ENCODE peak calls at places on chromosomes 1 and 21, in five cellular contexts. Z is activated naive CD4-positive, alpha-beta T cell treated with anti-CD3 and anti-CD28 coated beads, Interleukin-2, amount 10 ng/mL, durations not matched to agents 7 days and 5 days; T is islet precursor cell; U is A549; Q is progenitor cell of endocrine pancreas. X is an unnamed sample.
A peak's percentile ranks its signal among the peaks of the same experiment; 100 is the strongest.

GRCh38 chr21:31326478-31327247 is 17.4 kb downstream of the TIAM1 start:
- DNase-seq in T (no peak), U (no peak), Z (peak; percentile 61), Q (no peak), X (no peak)

GRCh38 chr1:110620250-110620615 is 14.1 kb upstream of the KCNA2 start:
- DNase-seq in U (no peak), Z (peak; percentile 56), Q (no peak), T (peak; percentile 42), X (no peak)

GRCh38 chr21:33212159-33212851 is 17.4 kb upstream of the IFNAR2 start:
- DNase-seq in T (peak; percentile 70), Z (peak; percentile 51), Q (no peak), U (no peak), X (no peak)

GRCh38 chr1:27153549-27153886 is 1.4 kb downstream of the SLC9A1 start:
- DNase-seq in U (no peak), Q (no peak), T (peak; percentile 52), Z (no peak), X (no peak)

GRCh38 chr1:15722411-15722810 is 13.6 kb upstream of the SLC25A34 start:
- DNase-seq in Z (no peak), T (no peak), U (no peak), Q (no peak), X (no peak)

GRCh38 chr1:41447995-41448770 is 36.3 kb downstream of the EDN2 start:
- DNase-seq in U (no peak), T (peak; percentile 98), Z (no peak), Q (no peak), X (no peak)

GRCh38 chr1:44038876-44039657 is 7.8 kb upstream of the SLC6A9 start:
- DNase-seq in Z (no peak), Q (no peak), T (no peak), U (no peak), X (no peak)

GRCh38 chr21:19767546-19767945 is 1230.7 kb upstream of the NCAM2 start:
- DNase-seq in U (no peak), Z (no peak), Q (no peak), T (no peak), X (no peak)

GRCh38 chr1:54934869-54935268 is 45.6 kb upstream of the TMEM61 start:
- DNase-seq in Q (no peak), Z (no peak), T (no peak), U (peak; percentile 46), X (no peak)

GRCh38 chr1:199909137-199909536 is 118.4 kb upstream of the NR5A2 start:
- DNase-seq in U (no peak), Q (no peak), Z (no peak), T (no peak), X (no peak)

GRCh38 chr1:98323396-98323795 is 338.1 kb upstream of the SNX7 start:
- DNase-seq in Z (no peak), Q (no peak), T (no peak), U (peak; percentile 78), X (no peak)

GRCh38 chr1:186421446-186421845 is 39.5 kb downstream of the PDC start:
- DNase-seq in U (no peak), Z (no peak), T (no peak), Q (no peak), X (no peak)

GRCh38 chr1:27137544-27138075 is 17.3 kb downstream of the SLC9A1 start:
- DNase-seq in T (peak; percentile 82), Q (no peak), U (no peak), Z (peak; percentile 25), X (no peak)

GRCh38 chr1:223674119-223674890 is 8.8 kb upstream of the CAPN8 start:
- DNase-seq in U (no peak), Q (no peak), Z (no peak), T (no peak), X (no peak)

GRCh38 chr1:172708452-172708851 is 49.5 kb downstream of the FASLG start:
- DNase-seq in U (no peak), T (no peak), Z (peak; percentile 49), Q (no peak), X (no peak)

GRCh38 chr1:212746546-212746945 is 45.0 kb downstream of the NSL1 start:
- DNase-seq in U (no peak), Q (no peak), T (no peak), Z (no peak), X (no peak)

GRCh38 chr21:46124083-46124925 is 26.4 kb downstream of the COL6A2 start:
- DNase-seq in T (peak; percentile 46), U (no peak), Q (peak; percentile 7), Z (peak; percentile 16), X (peak; percentile 64)

GRCh38 chr1:94755675-94756074 is 64.5 kb upstream of the SLC44A3 start:
- DNase-seq in Z (no peak), T (peak; percentile 68), U (peak; percentile 16), Q (no peak), X (no peak)

GRCh38 chr1:86156571-86157455 is at the start of gene COL24A1:
- DNase-seq in U (no peak), Q (peak; percentile 39), Z (peak; percentile 20), T (peak; percentile 91), X (peak; percentile 73)

GRCh38 chr1:212613440-212614335 is 5.1 kb downstream of the ATF3 start:
- DNase-seq in T (peak; percentile 84), U (no peak), Q (no peak), Z (no peak), X (no peak)

GRCh38 chr1:44034976-44035716 is 3.9 kb upstream of the SLC6A9 start:
- DNase-seq in Q (no peak), Z (no peak), U (no peak), T (no peak), X (no peak)

GRCh38 chr1:204438628-204439027 is 27.0 kb upstream of the PPP1R15B start:
- DNase-seq in Z (no peak), Q (no peak), T (peak; percentile 90), U (peak; percentile 66), X (no peak)

GRCh38 chr1:110743397-110743796 is 68.7 kb upstream of the KCNA3 start:
- DNase-seq in Q (no peak), T (no peak), U (no peak), Z (no peak), X (no peak)

GRCh38 chr1:59193443-59194093 is 103.3 kb upstream of the FGGY start:
- DNase-seq in Q (no peak), T (no peak), U (no peak), Z (no peak), X (no peak)

GRCh38 chr1:172356620-172357019 is 63.9 kb upstream of the C1orf105 start:
- DNase-seq in U (peak; percentile 86), Q (no peak), T (no peak), Z (no peak), X (no peak)

GRCh38 chr1:28971980-28972771 is 57.8 kb downstream of the EPB41 start:
- DNase-seq in Q (no peak), U (peak; percentile 68), T (peak; percentile 67), Z (no peak), X (no peak)

GRCh38 chr21:27412530-27412929 is 445.6 kb upstream of the ADAMTS5 start:
- DNase-seq in T (no peak), Q (no peak), U (no peak), Z (no peak), X (no peak)